ENCODE peak calls at places on chromosomes 1 and 21, in seven cellular contexts. B is H1; S is CD4-positive, alpha-beta memory T cell; Z is BE2C; I is lower lobe of right lung; V is bronchial epithelial cell; F is spleen. K is an unnamed sample.
A peak's percentile ranks its signal among the peaks of the same experiment; 100 is the strongest.

GRCh38 chr1:155322571-155322952 is 1.9 kb downstream of the RUSC1 start:
- DNase-seq in V (no peak), S (no peak), I (peak; percentile 53), Z (no peak), F (peak; percentile 83), B (no peak), K (no peak)

GRCh38 chr1:236345728-236346127 is 48.4 kb upstream of the EDARADD start:
- DNase-seq in F (no peak), V (peak; percentile 10), S (no peak), Z (no peak), I (no peak), B (no peak), K (no peak)

GRCh38 chr1:234230414-234230862 is 142.8 kb upstream of the COA6 start:
- DNase-seq in F (no peak), I (no peak), S (no peak), V (no peak), B (no peak), Z (no peak), K (no peak)

GRCh38 chr21:14273736-14274538 is 58.0 kb downstream of the RBM11 start:
- DNase-seq in V (peak; percentile 49), F (peak; percentile 82), S (no peak), B (no peak), Z (peak; percentile 29), I (peak; percentile 83), K (no peak)

GRCh38 chr1:227306689-227307088 is 11.6 kb downstream of the CDC42BPA start:
- DNase-seq in V (no peak), F (no peak), B (no peak), S (no peak), I (no peak), Z (no peak), K (no peak)

GRCh38 chr1:243587823-243588560 is 262.1 kb downstream of the AKT3 start:
- DNase-seq in F (no peak), I (no peak), V (no peak), B (no peak), Z (no peak), S (no peak), K (no peak)

GRCh38 chr1:202697038-202697437 is 13.2 kb downstream of the SYT2 start:
- DNase-seq in F (peak; percentile 45), Z (no peak), I (no peak), B (no peak), S (no peak), V (no peak), K (no peak)

GRCh38 chr1:98766241-98766640 is 104.7 kb downstream of the SNX7 start:
- DNase-seq in V (no peak), Z (no peak), F (no peak), S (no peak), I (no peak), B (no peak), K (no peak)

GRCh38 chr1:245459621-245460020 is 304.8 kb downstream of the KIF26B start:
- DNase-seq in I (no peak), S (no peak), Z (no peak), B (no peak), V (no peak), F (no peak), K (no peak)

GRCh38 chr1:109564189-109564878 is 15.9 kb downstream of the GNAI3 start:
- DNase-seq in F (no peak), V (no peak), S (no peak), I (no peak), Z (no peak), B (no peak), K (no peak)

GRCh38 chr1:35497571-35497970 is 59.6 kb downstream of the KIAA0319L start:
- DNase-seq in B (no peak), I (no peak), S (no peak), F (no peak), Z (no peak), V (no peak), K (no peak)

GRCh38 chr1:206687915-206688442 is 3.3 kb downstream of the MAPKAPK2 start:
- DNase-seq in S (no peak), V (no peak), Z (no peak), I (no peak), F (no peak), B (peak; percentile 64), K (no peak)

GRCh38 chr1:38041941-38042834 is 4.4 kb downstream of the POU3F1 start:
- DNase-seq in B (no peak), S (no peak), I (no peak), Z (no peak), F (no peak), V (no peak), K (no peak)

GRCh38 chr1:149903836-149904491 is 4.6 kb downstream of the BOLA1 start:
- DNase-seq in F (peak; percentile 53), S (no peak), Z (no peak), B (no peak), V (no peak), I (no peak), K (no peak)

GRCh38 chr1:226714148-226714547 is 24.9 kb downstream of the ITPKB start:
- DNase-seq in B (no peak), F (no peak), I (no peak), Z (no peak), S (no peak), V (peak; percentile 91), K (no peak)

GRCh38 chr21:42153746-42154145 is 65.2 kb upstream of the ABCG1 start:
- DNase-seq in V (no peak), F (no peak), S (no peak), B (no peak), I (no peak), Z (no peak), K (no peak)

GRCh38 chr21:34135330-34135729 is 62.0 kb downstream of the MRPS6 start:
- DNase-seq in S (no peak), F (no peak), Z (no peak), B (no peak), V (no peak), I (no peak), K (no peak)

DNA sequence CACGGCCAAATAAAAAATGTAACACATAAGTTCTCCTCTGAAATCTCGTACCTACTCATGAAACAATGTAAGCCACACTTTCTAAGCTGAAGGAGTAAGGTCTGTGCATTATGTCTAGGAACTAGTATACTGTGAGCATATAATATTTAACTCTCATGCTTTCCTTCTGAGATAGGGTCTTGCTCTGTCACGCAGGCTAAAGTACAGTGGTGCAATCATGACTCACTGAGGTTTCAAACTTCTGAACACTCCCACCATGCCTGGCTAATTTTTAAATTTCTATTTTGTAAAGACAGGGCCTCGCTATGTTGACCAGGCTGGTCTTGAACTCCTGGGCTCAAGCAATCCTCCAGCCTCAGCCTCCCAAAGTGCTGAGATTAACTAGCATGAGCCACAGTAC is 71.3 kb downstream of the AHCTF1 start:
- DNase-seq in Z (no peak), S (no peak), F (no peak), I (no peak), V (peak; percentile 18), B (no peak), K (no peak)
- H3K4me3 ChIP-seq in Z (no peak overlapping the region), S (no peak overlapping the region), F (no peak overlapping the region), I (no peak overlapping the region), V (no peak overlapping the region), B (no peak overlapping the region), K (no peak overlapping the region)

GRCh38 chr21:31265293-31265692 is 78.8 kb downstream of the TIAM1 start:
- DNase-seq in B (no peak), Z (no peak), I (no peak), V (no peak), F (no peak), S (no peak), K (no peak)

GRCh38 chr21:31267644-31268043 is 76.4 kb downstream of the TIAM1 start:
- DNase-seq in Z (no peak), B (no peak), V (no peak), F (no peak), S (no peak), I (no peak), K (no peak)

GRCh38 chr21:31264574-31264973 is 79.5 kb downstream of the TIAM1 start:
- DNase-seq in S (no peak), I (no peak), F (no peak), V (no peak), Z (no peak), B (no peak), K (no peak)

GRCh38 chr21:31266241-31266640 is 77.8 kb downstream of the TIAM1 start:
- DNase-seq in I (no peak), F (no peak), Z (no peak), B (no peak), V (no peak), S (no peak), K (no peak)

DNA sequence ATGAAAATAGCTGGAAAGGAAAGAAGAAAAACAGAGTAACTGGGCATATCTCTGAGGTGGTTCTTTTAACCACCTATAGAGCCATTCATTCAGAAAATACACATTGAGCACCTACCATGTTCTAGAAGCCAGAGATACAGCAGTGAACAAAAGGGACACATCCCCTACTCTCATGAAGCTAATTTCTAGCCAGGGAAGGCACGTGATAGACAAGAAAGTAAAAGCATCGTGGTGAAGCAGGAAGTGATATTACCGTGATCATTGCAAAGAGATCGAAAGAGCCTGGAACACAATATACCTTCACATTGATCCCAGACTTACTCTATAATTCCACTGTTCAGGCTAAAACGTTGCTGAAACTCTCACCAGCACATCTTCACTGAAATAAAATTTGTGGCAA is 76.0 kb downstream of the TIAM1 start:
- DNase-seq in Z (no peak), I (no peak), B (no peak), S (peak; percentile 9), F (no peak), V (no peak), K (no peak)
- H3K4me3 ChIP-seq in Z (no peak overlapping the region), I (no peak overlapping the region), B (no peak overlapping the region), S (no peak overlapping the region), F (no peak overlapping the region), V (no peak overlapping the region), K (no peak overlapping the region)

DNA sequence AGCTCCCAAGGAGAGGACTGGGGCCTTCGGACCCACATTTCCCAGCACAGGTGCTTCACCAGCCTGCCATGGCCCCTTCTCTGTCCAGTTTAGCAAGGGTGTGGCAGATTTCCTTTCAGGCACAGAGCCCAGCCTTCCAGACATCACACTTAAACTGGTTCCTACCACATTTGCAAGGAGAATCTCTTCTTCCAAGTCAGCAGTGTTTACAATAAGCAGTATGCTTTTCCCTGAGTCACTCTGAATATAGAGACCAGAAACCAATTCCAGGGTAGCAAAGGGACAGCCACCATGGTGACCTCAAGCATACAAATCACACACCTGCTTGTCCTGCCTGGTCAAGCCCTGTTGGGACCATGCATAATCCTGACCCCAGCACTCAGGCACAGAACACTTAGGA is 8.7 kb upstream of the CBR3 start:
- DNase-seq in V (peak; percentile 78), F (no peak), Z (no peak), I (no peak), S (no peak), B (no peak), K (no peak)
- H3K4me3 ChIP-seq in V (no peak overlapping the region), F (no peak overlapping the region), Z (no peak overlapping the region), I (no peak overlapping the region), S (no peak overlapping the region), B (no peak overlapping the region), K (no peak overlapping the region)

DNA sequence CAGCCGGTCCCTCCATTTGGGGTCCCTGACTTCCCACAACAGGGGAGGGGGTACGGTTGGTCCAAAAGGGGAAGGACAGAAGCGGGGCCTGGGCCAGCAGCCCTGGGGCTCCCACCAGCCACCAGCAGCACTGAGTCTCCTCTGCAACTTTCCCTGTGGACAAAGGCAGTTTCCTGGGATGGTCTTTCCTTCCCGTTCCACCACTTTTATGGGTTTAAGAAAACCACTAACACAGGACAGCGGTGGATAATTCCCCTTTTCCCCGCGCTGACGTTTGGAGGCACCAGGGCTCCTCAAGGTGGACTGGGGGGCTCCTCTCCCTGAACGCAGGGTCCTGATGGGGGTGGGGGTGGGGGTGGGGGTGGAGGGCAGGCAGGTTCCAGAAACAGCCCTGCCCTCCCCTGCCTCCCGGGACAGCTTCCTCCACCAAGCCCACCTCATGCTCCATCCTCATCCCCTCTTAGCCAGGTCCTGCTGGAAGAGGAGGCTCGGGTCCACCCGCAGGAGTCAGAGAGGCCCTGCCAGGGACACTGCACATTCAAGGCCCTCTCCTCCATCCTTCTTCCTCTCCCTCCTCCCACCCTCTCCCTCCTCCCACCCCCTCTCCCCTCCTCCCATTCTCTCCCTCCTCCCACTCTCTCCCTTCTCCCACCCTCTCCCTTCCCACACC is 4.8 kb upstream of the COL6A1 start:
- DNase-seq in F (no peak), B (no peak), V (no peak), S (no peak), I (no peak), Z (no peak), K (peak; percentile 72)
- H3K4me3 ChIP-seq in F (no peak overlapping the region), B (peak overlapping the region; percentile 26), V (no peak overlapping the region), S (no peak overlapping the region), I (no peak overlapping the region), Z (no peak overlapping the region), K (no peak overlapping the region)

K was measured in coronary artery.